ENCODE peak calls at places on chromosomes 13 and 19, in eight cellular contexts. O is GOT3; V is left cardiac atrium; J is hepatocyte; F is left colon; A is activated T-helper 2 cell treated with anti-CD3 and anti-CD28 coated beads, Interferon-gamma antibody, Interleukin-2, Interleukin-4, amounts not matched to agents 10 μg/mL and 5 μg/mL and 100 μg/mL, durations not matched to agents 14 hours and 24 hours and 36 hours; X is COR-L47; T is PC-3. G is an unnamed sample.

GRCh38 chr13:101447852-101448251 is 4.6 kb upstream of the ITGBL1 start:
- DNase-seq in X (no peak), O (no peak), F (no peak), J (no peak), T (no peak), V (no peak), A (no peak), G (no peak)

GRCh38 chr13:102440259-102440936 is 38.5 kb upstream of the FGF14 start:
- DNase-seq in J (no peak), X (no peak), V (no peak), A (no peak), T (no peak), O (no peak), F (no peak), G (peak)

GRCh38 chr19:10339977-10340376 is 553 bp upstream of the ICAM3 start:
- DNase-seq in A (no peak), J (no peak), T (no peak), X (no peak), O (no peak), V (no peak), F (no peak), G (no peak)

GRCh38 chr19:7227735-7228134 is 66.5 kb downstream of the INSR start:
- DNase-seq in V (no peak), X (no peak), T (no peak), A (no peak), O (no peak), J (no peak), F (no peak), G (no peak)

GRCh38 chr19:58558066-58558622 is at the start of gene UBE2M:
- DNase-seq in F (peak), X (no peak), O (no peak), J (peak), V (peak), T (no peak), A (no peak), G (no peak)

GRCh38 chr13:111460548-111461444 is 140.4 kb downstream of the TEX29 start:
- DNase-seq in T (peak), J (peak), A (no peak), O (no peak), V (no peak), X (peak), F (no peak), G (peak)

GRCh38 chr13:113591750-113592149 is 7.2 kb downstream of the TFDP1 start:
- DNase-seq in F (no peak), A (no peak), J (no peak), X (no peak), T (no peak), O (no peak), V (no peak), G (no peak)

GRCh38 chr19:35211545-35212230 is 16.9 kb downstream of the FAM187B start:
- DNase-seq in V (peak), J (no peak), O (no peak), T (no peak), X (no peak), F (peak), A (peak), G (no peak)

GRCh38 chr13:66513728-66514127 is 716.4 kb downstream of the PCDH9 start:
- DNase-seq in V (no peak), J (no peak), X (no peak), F (no peak), A (no peak), T (no peak), O (no peak), G (no peak)

GRCh38 chr19:45767410-45767880 is 1.6 kb downstream of the SIX5 start:
- DNase-seq in A (no peak), V (peak), J (peak), T (peak), X (no peak), F (peak), O (peak), G (no peak)

GRCh38 chr13:110499621-110500281 is 61.8 kb downstream of the RAB20 start:
- DNase-seq in X (peak), T (peak), F (no peak), A (no peak), J (no peak), V (no peak), O (no peak), G (peak)

GRCh38 chr19:13966684-13967128 is 14.4 kb downstream of the DCAF15 start:
- DNase-seq in O (no peak), A (no peak), F (no peak), T (no peak), J (peak), X (no peak), V (no peak), G (no peak)

GRCh38 chr19:4889034-4889825 is 13.5 kb downstream of the ARRDC5 start:
- DNase-seq in A (no peak), O (no peak), X (no peak), F (no peak), V (no peak), T (peak), J (no peak), G (no peak)

GRCh38 chr19:47141695-47142094 is 11.1 kb downstream of the SAE1 start:
- DNase-seq in V (no peak), O (no peak), X (no peak), A (no peak), J (no peak), F (no peak), T (no peak), G (no peak)

GRCh38 chr19:3338541-3339181 is 27.7 kb upstream of the NFIC start:
- DNase-seq in F (peak), O (no peak), V (no peak), J (no peak), A (no peak), X (peak), T (no peak), G (no peak)

GRCh38 chr19:48842744-48843162 is 6.5 kb upstream of the HSD17B14 start:
- DNase-seq in V (peak), T (peak), X (peak), J (peak), A (peak), F (no peak), O (no peak), G (peak)

GRCh38 chr13:30796833-30797601 is 61.7 kb downstream of the ALOX5AP start:
- DNase-seq in V (no peak), X (no peak), F (no peak), A (no peak), T (peak), J (no peak), O (no peak), G (peak)

GRCh38 chr13:109422163-109422562 is 364.2 kb downstream of the IRS2 start:
- DNase-seq in T (no peak), A (no peak), F (no peak), J (no peak), O (no peak), V (no peak), X (no peak), G (no peak)

GRCh38 chr13:114173261-114173660 is 5.8 kb upstream of the CFAP97D2 start:
- DNase-seq in T (no peak), O (no peak), V (no peak), X (no peak), A (no peak), J (no peak), F (no peak), G (no peak)

GRCh38 chr13:31204592-31204991 is 4.8 kb downstream of the B3GLCT start:
- DNase-seq in O (no peak), J (peak), T (peak), A (no peak), X (peak), F (no peak), V (no peak), G (no peak)

GRCh38 chr13:39688699-39689405 is 33.4 kb downstream of the COG6 start:
- DNase-seq in J (no peak), X (no peak), V (no peak), O (no peak), F (no peak), A (no peak), T (no peak), G (no peak)

GRCh38 chr13:111389621-111390521 is 69.4 kb downstream of the TEX29 start:
- DNase-seq in F (no peak), V (no peak), A (no peak), O (no peak), T (no peak), X (no peak), J (no peak), G (no peak)

GRCh38 chr19:16891696-16892382 is 3.0 kb downstream of the F2RL3 start:
- DNase-seq in V (no peak), F (no peak), A (no peak), J (no peak), X (no peak), T (no peak), O (no peak), G (no peak)

GRCh38 chr13:113643593-113643992 is 14.4 kb downstream of the ATP4B start:
- DNase-seq in V (no peak), F (no peak), T (no peak), A (no peak), X (no peak), O (no peak), J (no peak), G (no peak)

GRCh38 chr13:65724261-65724660 is 1505.9 kb downstream of the PCDH9 start:
- DNase-seq in A (no peak), O (no peak), X (no peak), J (no peak), T (no peak), V (no peak), F (no peak), G (no peak)

GRCh38 chr13:114135731-114136171 is 3.3 kb upstream of the RASA3 start:
- DNase-seq in A (no peak), O (no peak), J (no peak), X (no peak), V (peak), T (no peak), F (no peak), G (no peak)

G was measured in NCI-H1105.